ENCODE peak calls at places on chromosomes 12 and 14, in seven cellular contexts. I, W, Z, X, H, C and G are unnamed samples.

GRCh38 chr14:102527255-102528232 is 18.0 kb upstream of the ANKRD9 start:
- DNase-seq in W (no peak), Z (no peak), X (no peak), I (no peak), C (no peak), H (no peak), G (peak)

GRCh38 chr12:131511391-131511802 is 199.5 kb upstream of the SFSWAP start:
- DNase-seq in X (peak), Z (no peak), H (peak), I (peak), C (no peak), W (no peak), G (peak)

GRCh38 chr12:115341442-115341841 is 657.5 kb upstream of the TBX3 start:
- DNase-seq in C (no peak), H (peak), X (no peak), W (peak), Z (no peak), I (no peak), G (peak)

GRCh38 chr14:32364941-32365340 is 35.8 kb downstream of the AKAP6 start:
- DNase-seq in I (no peak), C (no peak), H (no peak), X (no peak), Z (no peak), W (no peak), G (peak)

GRCh38 chr12:100826323-100826722 is 31.7 kb downstream of the ANO4 start:
- DNase-seq in C (peak), W (peak), I (no peak), H (peak), X (no peak), Z (no peak), G (peak)

GRCh38 chr12:80472912-80473500 is 29.0 kb downstream of the PTPRQ start:
- DNase-seq in X (no peak), C (no peak), Z (no peak), I (no peak), W (peak), H (peak), G (peak)

GRCh38 chr12:127822743-127823433 is 444.1 kb upstream of the TMEM132C start:
- DNase-seq in X (no peak), H (no peak), W (peak), I (no peak), Z (peak), C (no peak), G (no peak)

GRCh38 chr12:16611146-16611545 is 5.2 kb upstream of the LMO3 start:
- DNase-seq in W (no peak), X (no peak), I (no peak), Z (no peak), C (no peak), H (no peak), G (no peak)

GRCh38 chr12:132027636-132028035 is 77.9 kb downstream of the EP400 start:
- DNase-seq in I (no peak), C (no peak), H (no peak), W (no peak), Z (no peak), X (no peak), G (no peak)

GRCh38 chr14:70350078-70350477 is 9.4 kb downstream of the COX16 start:
- DNase-seq in I (no peak), X (no peak), C (no peak), Z (no peak), H (no peak), W (no peak), G (no peak)